ENCODE peak calls at places on chromosomes 5 and 9, in seven cellular contexts. X is heart right ventricle, F is ovary, B is uterus, K is substantia nigra, E is left ventricle myocardium inferior, D is A549. Q is an unnamed sample.

GRCh38 chr5:78046006-78046405 is 248.5 kb downstream of the AP3B1 start:
- DNase-seq in D (no peak), B (no peak), K (no peak), X (no peak), F (no peak), E (no peak), Q (no peak)

GRCh38 chr9:110875275-110875674 is 163.0 kb downstream of the LPAR1 start:
- DNase-seq in X (peak), E (peak), D (no peak), B (no peak), K (no peak), F (no peak), Q (no peak)

GRCh38 chr5:83846601-83847000 is 125.9 kb upstream of the HAPLN1 start:
- DNase-seq in F (no peak), D (no peak), B (no peak), E (no peak), K (no peak), X (no peak), Q (no peak)

GRCh38 chr5:169584998-169585451 is 1.5 kb downstream of the SPDL1 start:
- DNase-seq in X (no peak), B (no peak), K (no peak), F (no peak), E (no peak), D (no peak), Q (no peak)

GRCh38 chr5:152288917-152289595 is 116.0 kb downstream of the NMUR2 start:
- DNase-seq in B (no peak), F (no peak), X (no peak), K (no peak), E (no peak), D (no peak), Q (no peak)

GRCh38 chr9:99259231-99259918 is 37.3 kb downstream of the SEC61B start:
- DNase-seq in B (peak), D (no peak), X (peak), K (peak), F (peak), E (peak), Q (no peak)

GRCh38 chr5:81819556-81820314 is 68.8 kb upstream of the SSBP2 start:
- DNase-seq in F (no peak), X (no peak), K (no peak), D (peak), B (no peak), E (no peak), Q (no peak)

GRCh38 chr5:169114466-169114865 is 186.5 kb downstream of the SLIT3 start:
- DNase-seq in D (no peak), X (no peak), E (no peak), B (no peak), K (no peak), F (no peak), Q (no peak)

GRCh38 chr9:107221321-107221720 is 61.8 kb upstream of the RAD23B start:
- DNase-seq in D (no peak), B (no peak), X (no peak), F (no peak), E (no peak), K (no peak), Q (no peak)

GRCh38 chr9:5364294-5364990 is 24.8 kb upstream of the RLN1 start:
- DNase-seq in E (no peak), D (no peak), B (no peak), F (no peak), K (no peak), X (no peak), Q (no peak)

GRCh38 chr5:122392844-122393243 is 80.8 kb downstream of the SNCAIP start:
- DNase-seq in F (no peak), B (no peak), K (no peak), X (no peak), E (no peak), D (no peak), Q (no peak)

GRCh38 chr9:72441296-72442211 is 76.5 kb upstream of the ZFAND5 start:
- DNase-seq in E (no peak), X (no peak), D (peak), F (no peak), K (no peak), B (no peak), Q (no peak)

GRCh38 chr9:111427186-111427585 is 57.0 kb downstream of the ECPAS start:
- DNase-seq in F (no peak), K (no peak), E (no peak), X (no peak), B (no peak), D (peak), Q (no peak)

GRCh38 chr5:155052532-155052931 is 39.0 kb downstream of the KIF4B start:
- DNase-seq in F (no peak), D (no peak), B (no peak), E (no peak), X (no peak), K (no peak), Q (no peak)

GRCh38 chr5:26807231-26808199 is 230.9 kb downstream of the CDH9 start:
- DNase-seq in F (no peak), E (no peak), K (no peak), B (no peak), D (no peak), X (no peak), Q (no peak)

GRCh38 chr5:77628840-77629552 is 9.5 kb downstream of the OTP start:
- DNase-seq in D (peak), K (no peak), E (no peak), X (no peak), F (no peak), B (no peak), Q (no peak)

GRCh38 chr5:58294598-58295298 is 165.1 kb downstream of the PLK2 start:
- DNase-seq in B (no peak), E (no peak), K (no peak), X (no peak), F (no peak), D (no peak), Q (no peak)

GRCh38 chr9:76891279-76891678 is 14.6 kb downstream of the PRUNE2 start:
- DNase-seq in B (no peak), D (no peak), X (no peak), K (no peak), E (no peak), F (no peak), Q (no peak)

GRCh38 chr9:129610473-129611301 is 10.2 kb downstream of the C9orf50 start:
- DNase-seq in D (peak), E (peak), F (peak), B (peak), X (peak), K (peak), Q (no peak)

GRCh38 chr5:138972230-138972629 is 97.1 kb upstream of the LRRTM2 start:
- DNase-seq in X (no peak), E (no peak), B (no peak), F (no peak), K (no peak), D (no peak), Q (no peak)

GRCh38 chr5:165086424-165086823 is 1581.0 kb downstream of the MAT2B start:
- DNase-seq in K (no peak), E (no peak), X (no peak), D (no peak), F (no peak), B (no peak), Q (no peak)

GRCh38 chr5:127754259-127754658 is 51.1 kb downstream of the CCDC192 start:
- DNase-seq in D (no peak), E (no peak), B (no peak), F (peak), K (no peak), X (no peak), Q (no peak)

GRCh38 chr5:128596071-128596470 is 58.0 kb upstream of the FBN2 start:
- DNase-seq in E (no peak), B (no peak), F (no peak), K (no peak), D (no peak), X (no peak), Q (no peak)

GRCh38 chr5:79935992-79936643 is 54.9 kb downstream of the MTX3 start:
- DNase-seq in D (no peak), F (peak), K (no peak), E (peak), X (peak), B (peak), Q (no peak)

GRCh38 chr5:66323142-66323890 is 179.2 kb downstream of the SREK1 start:
- DNase-seq in F (no peak), K (no peak), B (no peak), X (no peak), E (no peak), D (no peak), Q (no peak)

GRCh38 chr9:115109486-115109885 is 8.5 kb downstream of the TNC start:
- DNase-seq in K (no peak), F (no peak), D (peak), B (no peak), X (no peak), E (no peak), Q (no peak)

GRCh38 chr9:123652416-123652815 is 277.5 kb downstream of the DENND1A start:
- DNase-seq in D (no peak), F (no peak), K (no peak), E (no peak), X (no peak), B (no peak), Q (no peak)

GRCh38 chr5:97876272-97876671 is 693.2 kb upstream of the RIOK2 start:
- DNase-seq in D (no peak), B (no peak), X (no peak), E (no peak), K (no peak), F (no peak), Q (no peak)

GRCh38 chr5:177372534-177372896 is 11.7 kb upstream of the SLC34A1 start:
- DNase-seq in X (no peak), K (no peak), D (no peak), B (no peak), E (no peak), F (no peak), Q (no peak)

GRCh38 chr9:130480673-130481072 is 35.9 kb downstream of the ASS1 start:
- DNase-seq in F (no peak), K (no peak), D (peak), B (no peak), X (no peak), E (no peak), Q (no peak)

GRCh38 chr9:35903049-35903448 is 3.0 kb upstream of the HRCT1 start:
- DNase-seq in E (no peak), F (no peak), D (peak), B (no peak), X (peak), K (no peak), Q (no peak)

GRCh38 chr9:123248630-123249029 is 19.8 kb downstream of the STRBP start:
- DNase-seq in E (no peak), X (no peak), F (no peak), D (no peak), B (no peak), K (no peak), Q (no peak)

GRCh38 chr5:45677524-45677923 is 18.7 kb downstream of the HCN1 start:
- DNase-seq in E (no peak), K (no peak), D (no peak), B (no peak), F (no peak), X (no peak), Q (no peak)

GRCh38 chr9:135945969-135946368 is 15.2 kb downstream of the UBAC1 start:
- DNase-seq in X (no peak), E (no peak), D (no peak), K (no peak), B (no peak), F (no peak), Q (no peak)

GRCh38 chr5:159409801-159410200 is 79.5 kb upstream of the IL12B start:
- DNase-seq in B (no peak), X (no peak), F (no peak), E (no peak), D (no peak), K (no peak), Q (no peak)

GRCh38 chr5:39422886-39423285 is 1.9 kb downstream of the DAB2 start:
- DNase-seq in E (no peak), K (no peak), B (no peak), F (no peak), X (no peak), D (no peak), Q (no peak)

GRCh38 chr5:39422036-39422606 is 2.7 kb downstream of the DAB2 start:
- DNase-seq in B (no peak), D (no peak), K (no peak), E (no peak), F (no peak), X (no peak), Q (no peak)

GRCh38 chr5:39417979-39418378 is 6.8 kb downstream of the DAB2 start:
- DNase-seq in X (no peak), E (no peak), F (no peak), K (no peak), D (no peak), B (no peak), Q (no peak)

GRCh38 chr5:39420482-39421145 is 4.2 kb downstream of the DAB2 start:
- DNase-seq in K (no peak), D (no peak), B (peak), F (peak), E (peak), X (peak), Q (no peak)

DNA sequence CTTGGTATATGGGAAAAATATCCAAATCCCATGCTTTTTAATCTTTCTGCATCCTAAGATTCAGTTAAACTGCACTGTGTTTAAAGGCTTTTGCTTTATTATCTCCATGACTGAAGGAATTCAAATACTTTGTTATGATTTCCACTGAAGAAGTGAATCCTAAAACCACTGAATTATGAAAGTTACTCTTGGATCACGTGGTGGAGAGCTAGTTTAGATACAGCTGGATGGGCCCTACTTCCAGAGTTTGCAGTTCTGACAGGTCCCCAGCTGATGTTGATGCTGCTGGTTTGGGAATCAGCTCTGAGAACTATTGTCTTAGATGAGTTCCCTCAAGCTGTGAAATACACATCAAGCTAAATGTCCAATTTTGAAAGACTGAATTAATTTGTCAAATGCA is 5.0 kb downstream of the DAB2 start:
- DNase-seq in D (no peak), F (no peak), B (no peak), X (no peak), E (no peak), K (no peak), Q (no peak)
- H3K27ac ChIP-seq in D (no peak), F (no peak), B (peak), X (peak), E (peak), K (no peak), Q (no peak)

DNA sequence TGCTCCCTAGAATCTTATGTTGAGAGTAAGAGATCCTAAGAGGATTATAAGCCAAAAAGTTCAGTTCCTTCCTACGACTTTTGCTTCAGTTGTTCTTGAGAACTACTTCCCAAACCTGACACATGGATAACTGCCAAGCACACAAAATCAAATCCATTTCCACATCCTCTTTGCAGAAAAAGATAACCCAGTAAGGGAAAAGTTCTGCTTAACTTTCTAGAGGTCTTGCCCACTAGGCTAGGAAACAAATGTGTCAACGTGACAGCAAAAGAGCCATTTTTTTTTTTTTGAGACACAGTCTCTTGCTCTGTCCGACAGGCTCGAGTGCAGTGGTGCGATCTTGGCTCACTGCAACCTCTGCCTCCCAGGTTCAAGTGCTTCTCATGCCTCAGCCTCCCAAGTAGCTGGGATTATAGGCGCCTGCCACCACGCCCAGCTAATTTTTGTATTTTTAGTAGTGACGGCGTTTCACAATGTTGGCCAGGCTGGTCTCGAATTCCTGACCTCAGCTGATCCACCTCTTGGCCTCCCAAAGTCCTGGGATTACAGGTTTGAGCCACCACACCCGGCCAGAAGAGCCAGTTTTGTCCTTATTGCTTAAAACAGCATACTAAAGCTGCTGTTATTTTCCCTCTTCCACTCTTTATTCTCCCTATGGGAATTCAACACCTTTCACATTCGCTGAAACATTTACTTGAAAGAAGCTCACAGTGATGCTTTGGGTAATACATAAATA is 24.2 kb downstream of the CSNK1A1 start:
- DNase-seq in K (no peak), D (no peak), X (no peak), F (no peak), B (no peak), E (no peak), Q (no peak)
- H3K27ac ChIP-seq in K (no peak), D (no peak), X (peak), F (no peak), B (peak), E (peak), Q (peak)

GRCh38 chr9:137305060-137305787 is 3.2 kb upstream of the NRARP start:
- DNase-seq in D (peak), E (peak), F (peak), B (peak), K (peak), X (peak), Q (no peak)

GRCh38 chr9:137308102-137308619 is 6.1 kb upstream of the NRARP start:
- DNase-seq in K (no peak), F (peak), B (no peak), D (peak), X (no peak), E (no peak), Q (no peak)

GRCh38 chr9:137307255-137308101 is 5.4 kb upstream of the NRARP start:
- DNase-seq in K (no peak), F (peak), X (no peak), D (no peak), B (peak), E (peak), Q (no peak)

GRCh38 chr9:137305788-137306545 is 3.9 kb upstream of the NRARP start:
- DNase-seq in E (peak), K (no peak), B (peak), F (peak), D (no peak), X (peak), Q (no peak)

DNA sequence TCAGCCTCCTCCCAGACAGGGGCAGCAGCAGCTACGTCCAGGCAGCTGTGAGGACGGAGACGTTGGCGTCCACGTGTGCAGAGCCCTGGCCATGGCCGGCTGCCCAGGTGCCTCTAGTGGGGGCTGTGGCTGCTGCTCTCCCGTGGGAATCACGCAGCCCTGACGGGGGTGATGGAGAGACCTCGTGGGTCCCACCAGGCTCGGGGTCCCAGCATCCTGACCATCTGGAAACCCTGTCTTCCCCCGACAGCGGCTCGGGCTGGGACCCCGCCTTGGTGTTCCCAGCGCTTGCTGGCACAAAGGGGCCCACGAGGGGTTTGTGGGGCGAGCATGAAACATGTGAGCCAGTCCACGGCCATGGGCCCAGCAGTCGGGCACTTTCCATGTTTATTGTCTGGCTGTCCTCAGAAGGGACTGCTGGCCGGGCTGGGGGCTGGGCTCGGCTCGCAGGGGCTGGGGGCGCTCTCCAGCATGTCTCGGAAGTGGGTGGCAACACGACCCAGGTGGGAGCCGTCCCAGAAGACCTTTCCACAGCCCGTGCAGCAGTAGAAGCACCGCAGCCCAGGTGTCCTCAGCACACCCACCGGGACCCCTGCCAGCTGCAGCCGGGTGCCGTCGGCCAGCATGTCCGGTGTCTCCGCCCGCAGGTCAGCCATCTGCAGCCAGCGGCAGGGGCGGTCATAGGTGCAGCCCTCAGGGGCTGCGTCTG is 4.6 kb upstream of the NRARP start:
- DNase-seq in D (no peak), X (no peak), F (peak), K (no peak), B (peak), E (peak), Q (no peak)
- H3K27ac ChIP-seq in D (no peak), X (peak), F (no peak), K (no peak), B (peak), E (peak), Q (no peak)

GRCh38 chr5:73796164-73797141 is 170.5 kb downstream of the ARHGEF28 start:
- DNase-seq in K (no peak), B (peak), X (peak), F (peak), D (peak), E (peak), Q (peak)
- H3K27ac ChIP-seq in K (no peak), B (peak), X (no peak), F (no peak), D (peak), E (peak), Q (peak)

DNA sequence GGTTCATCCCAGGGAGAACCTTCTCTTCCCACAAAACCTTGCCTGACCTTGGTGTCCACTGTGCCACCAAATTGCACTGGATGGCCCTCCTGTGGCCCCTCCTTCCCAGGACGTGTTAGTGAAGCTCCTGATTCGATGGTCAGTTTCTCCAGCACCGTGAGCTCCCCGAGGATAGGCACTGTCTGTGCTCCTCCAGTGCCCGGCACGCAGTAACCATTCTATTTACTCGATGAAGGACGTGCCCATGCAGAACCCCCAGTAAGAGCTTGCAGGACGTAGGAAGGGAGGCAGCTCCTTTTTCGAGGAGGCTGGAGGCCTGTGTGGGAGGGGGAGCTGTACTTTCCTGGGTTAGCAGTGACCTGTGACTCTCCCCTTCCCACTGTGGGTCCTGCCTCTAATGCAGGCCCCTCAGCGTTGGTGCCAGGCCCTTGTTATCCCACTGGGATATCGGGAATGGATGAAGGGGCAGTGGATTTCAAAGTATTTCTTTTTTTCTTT is 39.6 kb downstream of the HABP4 start:
- DNase-seq in D (no peak), B (no peak), K (no peak), E (no peak), F (no peak), X (no peak), Q (no peak)
- H3K27ac ChIP-seq in D (no peak), B (no peak), K (peak), E (no peak), F (no peak), X (no peak), Q (no peak)

GRCh38 chr5:151126199-151126645 is 31.4 kb downstream of the ANXA6 start:
- DNase-seq in F (peak), B (peak), E (peak), D (peak), K (peak), X (peak), Q (no peak)
- H3K27ac ChIP-seq in F (no peak), B (no peak), E (peak), D (no peak), K (no peak), X (no peak), Q (no peak)

GRCh38 chr9:95098391-95098921 is 219.1 kb downstream of the FANCC start:
- DNase-seq in F (no peak), K (no peak), D (no peak), B (no peak), X (no peak), E (no peak), Q (no peak)

GRCh38 chr9:95096807-95097206 is 220.7 kb downstream of the FANCC start:
- DNase-seq in K (no peak), F (no peak), X (no peak), D (no peak), E (no peak), B (no peak), Q (no peak)

GRCh38 chr9:95096381-95096780 is 221.1 kb downstream of the FANCC start:
- DNase-seq in E (no peak), K (no peak), X (no peak), F (no peak), D (no peak), B (no peak), Q (no peak)

GRCh38 chr9:95095619-95096355 is 221.7 kb downstream of the FANCC start:
- DNase-seq in K (no peak), B (no peak), X (no peak), F (no peak), D (no peak), E (no peak), Q (no peak)

GRCh38 chr9:95097279-95097678 is 220.2 kb downstream of the FANCC start:
- DNase-seq in K (no peak), F (no peak), X (no peak), B (no peak), D (no peak), E (no peak), Q (no peak)
- H3K27ac ChIP-seq in K (peak), F (no peak), X (no peak), B (no peak), D (no peak), E (no peak), Q (no peak)

Q was measured in epithelial cell of prostate.